ENCODE peak calls at places on chromosome 3, in four cellular contexts. One of them, this sample, is unnamed.
A peak's percentile ranks its signal among the peaks of the same experiment; 100 is the strongest.

GRCh38 chr3:71206821-71207220 is 376.7 kb downstream of the FOXP1 start:
- DNase-seq in AG09319: no peak
- DNase-seq in psoas muscle: no peak
- DNase-seq in CD4-positive, alpha-beta T cell: no peak
- DNase-seq in this sample: no peak

GRCh38 chr3:66712210-66712609 is 211.4 kb upstream of the LRIG1 start:
- DNase-seq in AG09319: no peak
- DNase-seq in psoas muscle: no peak
- DNase-seq in CD4-positive, alpha-beta T cell: no peak
- DNase-seq in this sample: no peak

GRCh38 chr3:122246214-122246613 is 62.7 kb downstream of the CASR start:
- DNase-seq in AG09319: no peak
- DNase-seq in psoas muscle: no peak
- DNase-seq in CD4-positive, alpha-beta T cell: no peak
- DNase-seq in this sample: no peak

GRCh38 chr3:120442975-120443517 is 7.7 kb downstream of the FSTL1 start:
- DNase-seq in AG09319: no peak
- DNase-seq in psoas muscle: no peak
- DNase-seq in CD4-positive, alpha-beta T cell: no peak
- DNase-seq in this sample: no peak

GRCh38 chr3:4350789-4351163 is 47.6 kb downstream of the SETMAR start:
- DNase-seq in AG09319: peak; percentile 32
- DNase-seq in psoas muscle: no peak
- DNase-seq in CD4-positive, alpha-beta T cell: peak; percentile 28
- DNase-seq in this sample: peak; percentile 61

GRCh38 chr3:13158441-13158840 is 85.2 kb upstream of the IQSEC1 start:
- DNase-seq in AG09319: no peak
- DNase-seq in psoas muscle: no peak
- DNase-seq in CD4-positive, alpha-beta T cell: no peak
- DNase-seq in this sample: no peak

GRCh38 chr3:8986741-8987672 is 23.7 kb upstream of the RAD18 start:
- DNase-seq in AG09319: no peak
- DNase-seq in psoas muscle: no peak
- DNase-seq in CD4-positive, alpha-beta T cell: no peak
- DNase-seq in this sample: no peak

GRCh38 chr3:64291345-64291744 is 66.1 kb upstream of the PRICKLE2 start:
- DNase-seq in AG09319: peak; percentile 74
- DNase-seq in psoas muscle: peak; percentile 47
- DNase-seq in CD4-positive, alpha-beta T cell: no peak
- DNase-seq in this sample: no peak

GRCh38 chr3:30012941-30013543 is 593.4 kb upstream of the TGFBR2 start:
- DNase-seq in AG09319: peak; percentile 19
- DNase-seq in psoas muscle: peak; percentile 45
- DNase-seq in CD4-positive, alpha-beta T cell: peak; percentile 19
- DNase-seq in this sample: peak; percentile 12

GRCh38 chr3:13265016-13265415 is 155.1 kb downstream of the NUP210 start:
- DNase-seq in AG09319: no peak
- DNase-seq in psoas muscle: no peak
- DNase-seq in CD4-positive, alpha-beta T cell: no peak
- DNase-seq in this sample: no peak

GRCh38 chr3:87088984-87089841 is 98.3 kb upstream of the VGLL3 start:
- DNase-seq in AG09319: peak; percentile 81
- DNase-seq in psoas muscle: peak; percentile 63
- DNase-seq in CD4-positive, alpha-beta T cell: no peak
- DNase-seq in this sample: peak; percentile 19

GRCh38 chr3:61646851-61647525 is 85.6 kb downstream of the PTPRG start:
- DNase-seq in AG09319: no peak
- DNase-seq in psoas muscle: no peak
- DNase-seq in CD4-positive, alpha-beta T cell: no peak
- DNase-seq in this sample: no peak

GRCh38 chr3:37768107-37768809 is 93.4 kb upstream of the CTDSPL start:
- DNase-seq in AG09319: peak; percentile 4
- DNase-seq in psoas muscle: no peak
- DNase-seq in CD4-positive, alpha-beta T cell: no peak
- DNase-seq in this sample: no peak

GRCh38 chr3:187400756-187401155 is 32.6 kb downstream of the RTP4 start:
- DNase-seq in AG09319: no peak
- DNase-seq in psoas muscle: no peak
- DNase-seq in CD4-positive, alpha-beta T cell: no peak
- DNase-seq in this sample: no peak

GRCh38 chr3:159432721-159433300 is 555.8 kb upstream of the IL12A start:
- DNase-seq in AG09319: no peak
- DNase-seq in psoas muscle: no peak
- DNase-seq in CD4-positive, alpha-beta T cell: no peak
- DNase-seq in this sample: no peak

GRCh38 chr3:110178965-110179364 is 841.6 kb upstream of the DPPA4 start:
- DNase-seq in AG09319: no peak
- DNase-seq in psoas muscle: no peak
- DNase-seq in CD4-positive, alpha-beta T cell: no peak
- DNase-seq in this sample: no peak

GRCh38 chr3:169246158-169246557 is 417.4 kb downstream of the MECOM start:
- DNase-seq in AG09319: no peak
- DNase-seq in psoas muscle: no peak
- DNase-seq in CD4-positive, alpha-beta T cell: no peak
- DNase-seq in this sample: no peak

GRCh38 chr3:101070260-101071121 is 77.3 kb upstream of the ABI3BP start:
- DNase-seq in AG09319: no peak
- DNase-seq in psoas muscle: peak; percentile 56
- DNase-seq in CD4-positive, alpha-beta T cell: peak; percentile 36
- DNase-seq in this sample: peak; percentile 42

GRCh38 chr3:16482194-16482769 is 31.2 kb downstream of the RFTN1 start:
- DNase-seq in AG09319: no peak
- DNase-seq in psoas muscle: no peak
- DNase-seq in CD4-positive, alpha-beta T cell: no peak
- DNase-seq in this sample: no peak

GRCh38 chr3:8298021-8298954 is 203.3 kb upstream of the LMCD1 start:
- DNase-seq in AG09319: no peak
- DNase-seq in psoas muscle: no peak
- DNase-seq in CD4-positive, alpha-beta T cell: no peak
- DNase-seq in this sample: no peak

GRCh38 chr3:186042036-186042435 is 66.9 kb downstream of the ETV5 start:
- DNase-seq in AG09319: no peak
- DNase-seq in psoas muscle: no peak
- DNase-seq in CD4-positive, alpha-beta T cell: no peak
- DNase-seq in this sample: no peak

GRCh38 chr3:179603831-179604230 is 607 bp downstream of the MRPL47 start:
- DNase-seq in AG09319: no peak
- DNase-seq in psoas muscle: no peak
- DNase-seq in CD4-positive, alpha-beta T cell: no peak
- DNase-seq in this sample: no peak

GRCh38 chr3:46893763-46894162 is 16.2 kb downstream of the PTH1R start:
- DNase-seq in AG09319: no peak
- DNase-seq in psoas muscle: peak; percentile 12
- DNase-seq in CD4-positive, alpha-beta T cell: no peak
- DNase-seq in this sample: no peak

GRCh38 chr3:46894256-46894655 is 16.7 kb downstream of the PTH1R start:
- DNase-seq in AG09319: no peak
- DNase-seq in psoas muscle: no peak
- DNase-seq in CD4-positive, alpha-beta T cell: no peak
- DNase-seq in this sample: no peak

GRCh38 chr3:46893146-46893748 is 15.7 kb downstream of the PTH1R start:
- DNase-seq in AG09319: no peak
- DNase-seq in psoas muscle: no peak
- DNase-seq in CD4-positive, alpha-beta T cell: no peak
- DNase-seq in this sample: no peak

GRCh38 chr3:46891132-46891531 is 13.6 kb downstream of the PTH1R start:
- DNase-seq in AG09319: no peak
- DNase-seq in psoas muscle: no peak
- DNase-seq in CD4-positive, alpha-beta T cell: no peak
- DNase-seq in this sample: no peak

DNA sequence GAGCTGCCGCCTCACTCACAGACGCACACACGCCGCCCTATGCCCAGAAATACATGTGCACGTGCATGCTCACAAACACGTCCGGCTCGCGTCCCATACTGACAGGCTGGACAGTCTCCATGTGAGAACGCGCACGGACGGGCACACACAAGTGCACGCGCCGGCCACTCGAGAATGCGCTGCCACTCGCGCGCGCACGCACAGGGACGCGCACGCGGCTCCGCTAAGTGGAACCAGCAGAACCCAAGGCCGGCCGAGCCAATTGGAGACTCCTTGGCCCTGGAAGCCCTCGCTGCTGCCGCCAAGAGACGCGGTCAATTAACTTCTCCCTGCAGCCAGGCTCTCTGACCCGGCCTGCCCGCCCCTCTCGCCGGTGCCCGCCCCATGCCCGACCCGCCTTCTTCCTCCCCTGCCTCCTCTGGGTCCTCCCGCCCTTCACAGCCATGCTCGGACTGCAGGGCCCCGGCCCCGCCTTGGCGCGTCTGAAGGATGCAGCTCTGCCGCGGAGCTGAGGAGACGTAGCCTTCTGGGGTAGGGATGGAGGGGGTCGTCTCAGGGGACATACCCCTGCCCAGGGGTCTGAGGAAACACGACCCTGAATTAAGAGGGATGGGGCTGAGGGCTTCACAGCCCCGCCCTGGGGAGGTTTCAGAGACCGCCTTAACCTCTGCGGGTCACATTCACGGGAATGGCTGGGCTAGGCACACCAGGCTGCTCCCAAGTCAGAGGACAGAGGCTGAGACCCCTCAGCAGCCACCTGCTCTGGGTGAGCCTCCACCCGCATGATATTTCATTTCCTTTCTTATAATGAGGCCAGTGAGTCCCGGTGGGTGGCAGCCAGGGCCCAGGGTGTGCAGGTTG is 15.0 kb downstream of the PTH1R start:
- DNase-seq in AG09319: peak; percentile 44
- DNase-seq in psoas muscle: peak; percentile 71
- DNase-seq in CD4-positive, alpha-beta T cell: no peak
- DNase-seq in this sample: no peak
- TF ChIP-seq CTCF in AG09319: no peak
- TF ChIP-seq CTCF in psoas muscle: no peak
- TF ChIP-seq CTCF in CD4-positive, alpha-beta T cell: no peak
- TF ChIP-seq CTCF in this sample: no peak

GRCh38 chr3:14497321-14497720 is 42.8 kb downstream of the GRIP2 start:
- DNase-seq in AG09319: no peak
- DNase-seq in psoas muscle: no peak
- DNase-seq in CD4-positive, alpha-beta T cell: no peak
- DNase-seq in this sample: no peak
- TF ChIP-seq CTCF in AG09319: no peak
- TF ChIP-seq CTCF in psoas muscle: no peak
- TF ChIP-seq CTCF in CD4-positive, alpha-beta T cell: no peak
- TF ChIP-seq CTCF in this sample: no peak

GRCh38 chr3:31197941-31198340 is 303.5 kb upstream of the GADL1 start:
- DNase-seq in AG09319: no peak
- DNase-seq in psoas muscle: no peak
- DNase-seq in CD4-positive, alpha-beta T cell: no peak
- DNase-seq in this sample: no peak
- TF ChIP-seq CTCF in AG09319: no peak
- TF ChIP-seq CTCF in psoas muscle: no peak
- TF ChIP-seq CTCF in CD4-positive, alpha-beta T cell: no peak
- TF ChIP-seq CTCF in this sample: no peak

DNA sequence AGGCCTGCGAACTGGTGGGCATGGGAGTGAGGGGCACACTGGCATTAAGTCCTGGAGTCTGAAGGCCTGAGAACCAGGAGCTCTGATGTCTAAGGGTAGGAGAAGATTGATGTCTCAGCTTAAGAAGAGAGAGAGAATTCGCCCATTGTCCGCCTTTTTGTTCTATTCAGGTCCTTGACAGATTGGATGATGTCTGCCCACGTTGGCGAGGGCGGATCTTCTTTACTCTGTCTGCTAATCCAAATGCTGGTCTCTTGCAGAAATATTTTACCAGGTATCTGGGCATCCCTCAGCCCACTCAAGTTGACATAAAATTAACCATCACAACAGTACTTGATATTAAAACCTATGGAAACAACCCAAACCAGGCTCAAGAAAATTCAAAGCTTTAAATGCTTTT is 44.1 kb downstream of the MAP6D1 start:
- DNase-seq in AG09319: no peak
- DNase-seq in psoas muscle: no peak
- DNase-seq in CD4-positive, alpha-beta T cell: no peak
- DNase-seq in this sample: no peak
- TF ChIP-seq CTCF in AG09319: no peak
- TF ChIP-seq CTCF in psoas muscle: no peak
- TF ChIP-seq CTCF in CD4-positive, alpha-beta T cell: no peak
- TF ChIP-seq CTCF in this sample: no peak

GRCh38 chr3:170848294-170848917 is 21.6 kb downstream of the RPL22L1 start:
- DNase-seq in AG09319: no peak
- DNase-seq in psoas muscle: no peak
- DNase-seq in CD4-positive, alpha-beta T cell: no peak
- DNase-seq in this sample: no peak
- TF ChIP-seq CTCF in AG09319: peak; percentile 41
- TF ChIP-seq CTCF in psoas muscle: peak; percentile 22
- TF ChIP-seq CTCF in CD4-positive, alpha-beta T cell: peak; percentile 20
- TF ChIP-seq CTCF in this sample: no peak

DNA sequence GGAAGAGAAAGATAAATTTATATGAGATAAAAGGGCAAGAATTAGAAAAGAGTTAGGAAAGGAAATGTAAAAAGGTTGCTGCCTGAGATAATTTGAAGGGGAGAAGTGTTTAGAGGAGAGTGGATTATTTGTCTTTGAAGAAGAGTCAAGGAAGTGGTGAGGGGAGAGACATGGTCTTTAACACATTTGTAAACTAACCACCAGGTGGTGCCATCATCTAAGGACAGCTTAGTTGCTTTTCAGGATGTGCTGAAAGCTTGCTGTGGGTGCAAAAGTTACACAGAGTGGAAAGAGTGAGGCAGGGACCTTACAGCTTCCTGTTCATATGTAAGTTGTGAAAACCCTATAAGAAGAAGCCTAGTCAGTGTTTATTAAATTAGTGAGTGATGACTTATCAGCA is 114.1 kb upstream of the DNAJC19 start:
- DNase-seq in AG09319: no peak
- DNase-seq in psoas muscle: no peak
- DNase-seq in CD4-positive, alpha-beta T cell: no peak
- DNase-seq in this sample: no peak
- TF ChIP-seq CTCF in AG09319: no peak
- TF ChIP-seq CTCF in psoas muscle: no peak
- TF ChIP-seq CTCF in CD4-positive, alpha-beta T cell: no peak
- TF ChIP-seq CTCF in this sample: no peak

GRCh38 chr3:134300520-134300919 is 49.9 kb upstream of the RYK start:
- DNase-seq in AG09319: no peak
- DNase-seq in psoas muscle: no peak
- DNase-seq in CD4-positive, alpha-beta T cell: no peak
- DNase-seq in this sample: no peak
- TF ChIP-seq CTCF in AG09319: peak; percentile 17
- TF ChIP-seq CTCF in psoas muscle: no peak
- TF ChIP-seq CTCF in CD4-positive, alpha-beta T cell: no peak
- TF ChIP-seq CTCF in this sample: no peak